ENCODE peak calls at places on chromosomes 5 and 9, in four cellular contexts. I, H, E and R are unnamed samples.
A peak's percentile ranks its signal among the peaks of the same experiment; 100 is the strongest.

GRCh38 chr5:119655081-119655480 is 25.7 kb downstream of the FAM170A start:
- DNase-seq in I (no peak), H (peak; percentile 33), E (no peak), R (no peak)

GRCh38 chr9:89185980-89186379 is 7.4 kb upstream of the SHC3 start:
- DNase-seq in I (no peak), H (peak; percentile 41), E (no peak), R (no peak)

GRCh38 chr9:38057416-38058195 is 11.4 kb downstream of the SHB start:
- DNase-seq in E (no peak), H (no peak), I (no peak), R (no peak)

GRCh38 chr5:65209341-65209740 is 272.4 kb downstream of the ADAMTS6 start:
- DNase-seq in E (peak; percentile 39), H (peak; percentile 94), I (no peak), R (peak; percentile 95)

GRCh38 chr5:1526681-1527131 is 2.9 kb upstream of the LPCAT1 start:
- DNase-seq in E (no peak), I (no peak), H (no peak), R (no peak)

GRCh38 chr5:136053336-136054121 is 24.7 kb downstream of the TGFBI start:
- DNase-seq in E (peak; percentile 96), I (peak; percentile 76), H (peak; percentile 98), R (peak; percentile 96)

GRCh38 chr5:160938532-160938931 is 86.5 kb upstream of the ATP10B start:
- DNase-seq in I (no peak), E (peak; percentile 52), H (no peak), R (no peak)

GRCh38 chr5:65672787-65673186 is 48.0 kb downstream of the SHLD3 start:
- DNase-seq in I (no peak), E (peak; percentile 59), H (peak; percentile 74), R (peak; percentile 14)

GRCh38 chr9:105063665-105064247 is 135.8 kb upstream of the ABCA1 start:
- DNase-seq in H (peak; percentile 91), I (no peak), E (peak; percentile 71), R (peak; percentile 97)

GRCh38 chr9:104869801-104870200 is 58.2 kb downstream of the ABCA1 start:
- DNase-seq in I (no peak), E (no peak), H (peak; percentile 46), R (peak; percentile 56)

GRCh38 chr5:179231309-179231708 is 114.0 kb downstream of the ADAMTS2 start:
- DNase-seq in H (no peak), E (no peak), I (no peak), R (no peak)

GRCh38 chr9:135130266-135130976 is 43.0 kb downstream of the OLFM1 start:
- DNase-seq in E (no peak), H (peak; percentile 5), I (peak; percentile 63), R (no peak)

GRCh38 chr5:53109041-53109435 is 519 bp downstream of the MOCS2 start:
- DNase-seq in E (peak; percentile 54), I (no peak), H (peak; percentile 38), R (no peak)

GRCh38 chr9:123589666-123590239 is 233.8 kb downstream of the CRB2 start:
- DNase-seq in E (no peak), H (no peak), I (no peak), R (no peak)

GRCh38 chr5:134245101-134245604 is 19.3 kb upstream of the PPP2CA start:
- DNase-seq in I (no peak), E (peak; percentile 91), H (peak; percentile 75), R (peak; percentile 80)

GRCh38 chr9:117936185-117936758 is 232.1 kb downstream of the TLR4 start:
- DNase-seq in E (no peak), H (no peak), I (no peak), R (no peak)

GRCh38 chr5:55982957-55983381 is 11.8 kb downstream of the IL6ST start:
- DNase-seq in I (no peak), H (peak; percentile 27), E (no peak), R (no peak)

GRCh38 chr5:141874262-141874964 is 3.8 kb downstream of the PCDH1 start:
- DNase-seq in I (no peak), E (no peak), H (no peak), R (no peak)

GRCh38 chr5:149060325-149060724 is 2.5 kb downstream of the SH3TC2 start:
- DNase-seq in E (peak; percentile 56), H (peak; percentile 54), I (no peak), R (no peak)

GRCh38 chr9:114061830-114062474 is 16.1 kb downstream of the AMBP start:
- DNase-seq in H (no peak), E (no peak), I (no peak), R (no peak)

GRCh38 chr5:67246108-67246507 is 49.5 kb upstream of the CD180 start:
- DNase-seq in H (peak; percentile 74), E (peak; percentile 39), I (peak; percentile 53), R (peak; percentile 56)

GRCh38 chr9:21385131-21385665 is at the start of gene IFNA2:
- DNase-seq in H (no peak), E (no peak), I (no peak), R (no peak)

GRCh38 chr9:37010180-37010579 is 23.9 kb downstream of the PAX5 start:
- DNase-seq in H (no peak), I (no peak), E (no peak), R (no peak)

GRCh38 chr5:147098233-147098790 is 136.5 kb upstream of the STK32A start:
- DNase-seq in H (peak; percentile 71), E (no peak), I (peak; percentile 42), R (peak; percentile 76)

GRCh38 chr5:165622864-165623536 is 2117.6 kb downstream of the MAT2B start:
- DNase-seq in H (no peak), I (no peak), E (no peak), R (no peak)

GRCh38 chr9:75147638-75148037 is 59.3 kb downstream of the OSTF1 start:
- DNase-seq in H (peak; percentile 46), E (no peak), I (no peak), R (peak; percentile 10)

GRCh38 chr9:23693374-23693773 is 132.7 kb downstream of the ELAVL2 start:
- DNase-seq in H (no peak), I (no peak), E (no peak), R (no peak)

GRCh38 chr5:126446498-126447224 is 23.5 kb downstream of the GRAMD2B start:
- DNase-seq in E (peak; percentile 77), I (peak; percentile 71), H (peak; percentile 96), R (peak; percentile 96)

GRCh38 chr9:92263131-92263530 is 30.4 kb downstream of the IARS1 start:
- DNase-seq in H (no peak), E (no peak), I (no peak), R (no peak)

GRCh38 chr5:135999396-136000139 is 29.2 kb upstream of the TGFBI start:
- DNase-seq in E (no peak), H (peak; percentile 73), I (no peak), R (peak; percentile 96)

GRCh38 chr5:90932052-90932699 is 373.6 kb downstream of the ADGRV1 start:
- DNase-seq in I (peak; percentile 44), E (peak; percentile 52), H (peak; percentile 77), R (peak; percentile 15)

GRCh38 chr9:87826331-87826730 is 56.3 kb upstream of the SPATA31E1 start:
- DNase-seq in H (no peak), I (no peak), E (no peak), R (no peak)

GRCh38 chr5:4893063-4893744 is 246.9 kb upstream of the ADAMTS16 start:
- DNase-seq in I (no peak), E (no peak), H (no peak), R (no peak)

GRCh38 chr9:128169925-128170324 is 9.9 kb downstream of the BBLN start:
- DNase-seq in H (no peak), I (no peak), E (no peak), R (no peak)

GRCh38 chr9:128168731-128169308 is 8.8 kb downstream of the BBLN start:
- DNase-seq in E (no peak), H (no peak), I (no peak), R (no peak)

GRCh38 chr9:128166169-128166568 is 6.1 kb downstream of the BBLN start:
- DNase-seq in E (no peak), I (no peak), H (no peak), R (no peak)

GRCh38 chr9:128169492-128169891 is 9.4 kb downstream of the BBLN start:
- DNase-seq in E (no peak), I (no peak), H (no peak), R (no peak)

DNA sequence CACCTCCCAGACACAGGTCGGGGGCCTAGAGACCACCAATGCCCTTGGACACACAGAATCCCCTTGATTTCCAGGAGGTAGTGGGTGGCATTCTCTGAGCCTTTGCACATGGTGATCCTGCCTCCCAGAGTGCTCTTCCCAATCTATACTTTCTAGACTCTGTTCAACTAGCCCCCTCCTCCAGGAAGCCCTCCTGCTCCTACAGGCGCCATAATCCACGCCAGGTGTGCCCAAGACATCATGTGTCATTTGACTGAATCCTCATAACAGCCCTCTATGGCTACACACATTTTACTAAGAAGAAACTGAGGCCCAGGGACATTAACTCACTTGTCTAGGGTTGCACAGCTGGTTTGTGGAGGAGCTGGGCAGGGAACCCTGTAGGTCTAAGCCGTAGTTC is 7.1 kb downstream of the BBLN start:
- DNase-seq in E (no peak), H (no peak), I (no peak), R (no peak)
- H3K27me3 ChIP-seq in E (no peaks in the 10 kb centered on the region), H (no peaks in the 10 kb centered on the region), I (no peaks in the 10 kb centered on the region), R (no peaks in the 10 kb centered on the region)

GRCh38 chr5:14353661-14354474 is 210.7 kb downstream of the TRIO start:
- DNase-seq in I (no peak), E (no peak), H (no peak), R (peak; percentile 72)
- TF ChIP-seq EZH2 in I (no peak), E (no peak), H (no peak), R (no peak)

DNA sequence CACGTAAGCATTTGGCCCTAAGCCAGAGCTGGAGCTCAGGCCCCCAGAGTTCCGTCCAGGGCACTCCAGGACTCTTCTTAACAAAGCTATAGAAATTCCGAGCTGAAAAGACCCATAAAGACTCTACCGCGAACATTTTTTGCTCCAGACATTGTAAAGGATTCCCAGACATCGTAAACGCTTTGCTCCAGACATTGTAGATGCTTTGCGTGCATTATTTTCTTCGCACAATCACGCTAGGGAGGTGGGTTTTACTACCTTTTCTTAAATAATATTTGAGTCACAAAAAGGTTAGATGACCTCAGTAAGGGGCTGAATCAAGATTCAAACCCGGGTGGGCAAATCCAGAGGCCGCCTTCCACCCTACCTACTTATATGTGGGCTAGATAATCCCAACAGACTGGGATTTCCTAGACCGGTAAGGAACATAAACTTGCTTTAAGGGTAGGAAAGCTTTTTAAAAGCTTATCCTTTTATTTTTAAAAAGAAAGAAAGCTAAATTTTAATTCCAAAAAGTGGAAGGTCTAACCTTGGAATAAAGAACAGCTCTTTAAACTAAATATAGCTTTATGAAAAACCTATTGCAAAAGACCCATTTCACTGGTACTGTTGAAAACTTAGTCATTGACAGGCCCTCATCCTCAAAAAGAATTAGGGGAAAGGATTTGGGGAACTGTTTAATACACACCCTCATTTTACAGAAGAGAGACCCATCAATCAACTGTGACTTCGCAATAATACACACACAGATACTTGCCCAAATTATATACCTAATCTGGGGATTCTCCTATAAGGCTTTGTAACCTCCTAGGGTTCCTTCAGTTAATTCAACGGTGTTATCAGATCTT is 816 bp upstream of the TNIP1 start:
- DNase-seq in H (peak; percentile 65), I (no peak), E (no peak), R (no peak)
- H3K4me1 ChIP-seq in H (peaks cover 21% of the 10 kb centered on the region), I (peaks cover 11% of the 10 kb centered on the region), E (peaks cover 74% of the 10 kb centered on the region), R (peaks cover 36% of the 10 kb centered on the region)

GRCh38 chr9:98706651-98707103 is 2.1 kb downstream of the GABBR2 start:
- DNase-seq in I (no peak), H (peak; percentile 75), E (peak; percentile 68), R (peak; percentile 22)

GRCh38 chr9:98709968-98710965 is 1.5 kb upstream of the GABBR2 start:
- DNase-seq in H (peak; percentile 83), E (no peak), I (no peak), R (peak; percentile 52)

GRCh38 chr9:98707158-98708102 is 1.3 kb downstream of the GABBR2 start:
- DNase-seq in H (peak; percentile 95), E (peak; percentile 69), I (peak; percentile 3), R (peak; percentile 74)

GRCh38 chr9:98708933-98709911 is at the start of gene GABBR2:
- DNase-seq in H (peak; percentile 53), E (no peak), I (no peak), R (no peak)

GRCh38 chr9:98708103-98708932 is 417 bp downstream of the GABBR2 start:
- DNase-seq in E (no peak), H (peak; percentile 48), I (no peak), R (no peak)
- H3K27me3 ChIP-seq in E (peaks cover 22% of the 10 kb centered on the region), H (peaks cover 15% of the 10 kb centered on the region), I (peaks cover 15% of the 10 kb centered on the region), R (peaks cover 56% of the 10 kb centered on the region)